ENCODE peak calls at places on chromosome 4, in seven cellular contexts. One of them, this sample, is unnamed. For H3K4me1, the result is how much of the 10 kb centered on the place peaks cover.

GRCh38 chr4:110196871-110197420 is 1.5 kb downstream of the ELOVL6 start:
- DNase-seq in foreskin keratinocyte: peak
- DNase-seq in cardiac muscle cell: peak
- DNase-seq in kidney: no peak
- DNase-seq in tibial artery: peak
- DNase-seq in Peyer's patch: peak
- DNase-seq in gastrocnemius medialis: peak
- DNase-seq in this sample: peak

GRCh38 chr4:168587326-168588125 is 90.7 kb downstream of the PALLD start:
- DNase-seq in foreskin keratinocyte: peak
- DNase-seq in cardiac muscle cell: no peak
- DNase-seq in kidney: no peak
- DNase-seq in tibial artery: peak
- DNase-seq in Peyer's patch: no peak
- DNase-seq in gastrocnemius medialis: peak
- DNase-seq in this sample: peak

GRCh38 chr4:151169223-151169622 is 69.8 kb downstream of the RPS3A start:
- DNase-seq in foreskin keratinocyte: peak
- DNase-seq in cardiac muscle cell: peak
- DNase-seq in kidney: peak
- DNase-seq in tibial artery: peak
- DNase-seq in Peyer's patch: peak
- DNase-seq in gastrocnemius medialis: peak
- DNase-seq in this sample: no peak

GRCh38 chr4:52199574-52200338 is 148.7 kb downstream of the SPATA18 start:
- DNase-seq in foreskin keratinocyte: peak
- DNase-seq in cardiac muscle cell: no peak
- DNase-seq in kidney: no peak
- DNase-seq in tibial artery: no peak
- DNase-seq in Peyer's patch: no peak
- DNase-seq in gastrocnemius medialis: no peak
- DNase-seq in this sample: no peak

GRCh38 chr4:110088670-110089069 is 109.7 kb downstream of the ELOVL6 start:
- DNase-seq in foreskin keratinocyte: peak
- DNase-seq in cardiac muscle cell: no peak
- DNase-seq in kidney: no peak
- DNase-seq in tibial artery: no peak
- DNase-seq in Peyer's patch: no peak
- DNase-seq in gastrocnemius medialis: no peak
- DNase-seq in this sample: no peak

GRCh38 chr4:101020956-101021355 is 326.4 kb downstream of the PPP3CA start:
- DNase-seq in foreskin keratinocyte: peak
- DNase-seq in cardiac muscle cell: no peak
- DNase-seq in kidney: no peak
- DNase-seq in tibial artery: no peak
- DNase-seq in Peyer's patch: no peak
- DNase-seq in gastrocnemius medialis: no peak
- DNase-seq in this sample: no peak

GRCh38 chr4:16827045-16827444 is 71.4 kb downstream of the LDB2 start:
- DNase-seq in foreskin keratinocyte: no peak
- DNase-seq in cardiac muscle cell: no peak
- DNase-seq in kidney: no peak
- DNase-seq in tibial artery: no peak
- DNase-seq in Peyer's patch: no peak
- DNase-seq in gastrocnemius medialis: no peak
- DNase-seq in this sample: no peak

GRCh38 chr4:185932491-185932890 is 120.5 kb upstream of the SORBS2 start:
- DNase-seq in foreskin keratinocyte: no peak
- DNase-seq in cardiac muscle cell: no peak
- DNase-seq in kidney: no peak
- DNase-seq in tibial artery: no peak
- DNase-seq in Peyer's patch: no peak
- DNase-seq in gastrocnemius medialis: no peak
- DNase-seq in this sample: no peak

GRCh38 chr4:95091272-95091671 is 333.5 kb downstream of the BMPR1B start:
- DNase-seq in foreskin keratinocyte: no peak
- DNase-seq in cardiac muscle cell: no peak
- DNase-seq in kidney: no peak
- DNase-seq in tibial artery: no peak
- DNase-seq in Peyer's patch: no peak
- DNase-seq in gastrocnemius medialis: peak
- DNase-seq in this sample: no peak

GRCh38 chr4:147515220-147515936 is 34.5 kb downstream of the EDNRA start:
- DNase-seq in foreskin keratinocyte: no peak
- DNase-seq in cardiac muscle cell: no peak
- DNase-seq in kidney: no peak
- DNase-seq in tibial artery: no peak
- DNase-seq in Peyer's patch: no peak
- DNase-seq in gastrocnemius medialis: no peak
- DNase-seq in this sample: no peak

GRCh38 chr4:24704152-24704551 is 91.2 kb upstream of the SOD3 start:
- DNase-seq in foreskin keratinocyte: no peak
- DNase-seq in cardiac muscle cell: no peak
- DNase-seq in kidney: no peak
- DNase-seq in tibial artery: no peak
- DNase-seq in Peyer's patch: no peak
- DNase-seq in gastrocnemius medialis: no peak
- DNase-seq in this sample: no peak

GRCh38 chr4:13701937-13702446 is 74.5 kb upstream of the BOD1L1 start:
- DNase-seq in foreskin keratinocyte: peak
- DNase-seq in cardiac muscle cell: no peak
- DNase-seq in kidney: no peak
- DNase-seq in tibial artery: no peak
- DNase-seq in Peyer's patch: no peak
- DNase-seq in gastrocnemius medialis: no peak
- DNase-seq in this sample: no peak

GRCh38 chr4:176540814-176541213 is 221.0 kb downstream of the SPCS3 start:
- DNase-seq in foreskin keratinocyte: peak
- DNase-seq in cardiac muscle cell: no peak
- DNase-seq in kidney: no peak
- DNase-seq in tibial artery: no peak
- DNase-seq in Peyer's patch: no peak
- DNase-seq in gastrocnemius medialis: no peak
- DNase-seq in this sample: no peak

GRCh38 chr4:10006604-10007435 is 14.5 kb downstream of the SLC2A9 start:
- DNase-seq in foreskin keratinocyte: peak
- DNase-seq in cardiac muscle cell: no peak
- DNase-seq in kidney: peak
- DNase-seq in tibial artery: no peak
- DNase-seq in Peyer's patch: no peak
- DNase-seq in gastrocnemius medialis: no peak
- DNase-seq in this sample: peak

GRCh38 chr4:170231377-170231776 is 141.6 kb upstream of the AADAT start:
- DNase-seq in foreskin keratinocyte: no peak
- DNase-seq in cardiac muscle cell: no peak
- DNase-seq in kidney: no peak
- DNase-seq in tibial artery: no peak
- DNase-seq in Peyer's patch: no peak
- DNase-seq in gastrocnemius medialis: no peak
- DNase-seq in this sample: no peak

GRCh38 chr4:36979494-36979893 is 265.0 kb upstream of the NWD2 start:
- DNase-seq in foreskin keratinocyte: no peak
- DNase-seq in cardiac muscle cell: no peak
- DNase-seq in kidney: no peak
- DNase-seq in tibial artery: no peak
- DNase-seq in Peyer's patch: no peak
- DNase-seq in gastrocnemius medialis: no peak
- DNase-seq in this sample: no peak

GRCh38 chr4:173398251-173398650 is 665 bp downstream of the SCRG1 start:
- DNase-seq in foreskin keratinocyte: no peak
- DNase-seq in cardiac muscle cell: no peak
- DNase-seq in kidney: no peak
- DNase-seq in tibial artery: no peak
- DNase-seq in Peyer's patch: no peak
- DNase-seq in gastrocnemius medialis: no peak
- DNase-seq in this sample: no peak

GRCh38 chr4:127261476-127261875 is 371.3 kb upstream of the INTU start:
- DNase-seq in foreskin keratinocyte: peak
- DNase-seq in cardiac muscle cell: no peak
- DNase-seq in kidney: no peak
- DNase-seq in tibial artery: no peak
- DNase-seq in Peyer's patch: no peak
- DNase-seq in gastrocnemius medialis: no peak
- DNase-seq in this sample: no peak

GRCh38 chr4:185742766-185743165 is 69.2 kb downstream of the SORBS2 start:
- DNase-seq in foreskin keratinocyte: peak
- DNase-seq in cardiac muscle cell: no peak
- DNase-seq in kidney: no peak
- DNase-seq in tibial artery: no peak
- DNase-seq in Peyer's patch: no peak
- DNase-seq in gastrocnemius medialis: no peak
- DNase-seq in this sample: no peak

GRCh38 chr4:3487861-3488260 is 24.8 kb downstream of the DOK7 start:
- DNase-seq in foreskin keratinocyte: no peak
- DNase-seq in cardiac muscle cell: no peak
- DNase-seq in kidney: no peak
- DNase-seq in tibial artery: no peak
- DNase-seq in Peyer's patch: no peak
- DNase-seq in gastrocnemius medialis: no peak
- DNase-seq in this sample: no peak
- H3K4me1 ChIP-seq in foreskin keratinocyte: under half
- H3K4me1 ChIP-seq in cardiac muscle cell: under half
- H3K4me1 ChIP-seq in kidney: under half
- H3K4me1 ChIP-seq in tibial artery: under half
- H3K4me1 ChIP-seq in Peyer's patch: under half
- H3K4me1 ChIP-seq in gastrocnemius medialis: under half
- H3K4me1 ChIP-seq in this sample: under half

DNA sequence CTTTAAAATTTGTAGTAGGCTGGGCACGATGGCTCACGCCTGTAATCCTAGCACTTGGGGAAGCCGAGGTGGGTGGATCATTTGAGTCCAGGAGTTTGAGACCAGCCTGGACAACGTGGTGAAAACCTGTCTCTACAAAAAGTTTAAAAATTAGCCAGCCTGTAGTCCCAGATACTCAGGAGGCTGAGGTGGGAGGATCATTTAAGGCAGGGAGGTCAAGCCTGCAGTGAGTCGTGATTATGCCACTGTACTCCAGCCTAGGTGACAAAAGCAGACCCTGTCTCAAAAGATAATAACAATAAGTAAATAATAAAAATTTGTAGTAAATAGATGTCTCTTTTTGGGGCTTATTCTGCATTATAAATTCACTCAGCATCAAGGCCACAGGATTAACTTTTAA is 118.5 kb downstream of the IRF2 start:
- DNase-seq in foreskin keratinocyte: no peak
- DNase-seq in cardiac muscle cell: no peak
- DNase-seq in kidney: no peak
- DNase-seq in tibial artery: no peak
- DNase-seq in Peyer's patch: no peak
- DNase-seq in gastrocnemius medialis: no peak
- DNase-seq in this sample: no peak
- H3K27ac ChIP-seq in foreskin keratinocyte: no peak
- H3K27ac ChIP-seq in cardiac muscle cell: no peak
- H3K27ac ChIP-seq in kidney: no peak
- H3K27ac ChIP-seq in tibial artery: peak
- H3K27ac ChIP-seq in Peyer's patch: no peak
- H3K27ac ChIP-seq in gastrocnemius medialis: peak
- H3K27ac ChIP-seq in this sample: peak

GRCh38 chr4:121199742-121200561 is 35.8 kb upstream of the TNIP3 start:
- DNase-seq in foreskin keratinocyte: no peak
- DNase-seq in cardiac muscle cell: no peak
- DNase-seq in kidney: no peak
- DNase-seq in tibial artery: no peak
- DNase-seq in Peyer's patch: no peak
- DNase-seq in gastrocnemius medialis: no peak
- DNase-seq in this sample: no peak
- TF ChIP-seq CTCF in foreskin keratinocyte: no peak
- TF ChIP-seq CTCF in cardiac muscle cell: no peak
- TF ChIP-seq CTCF in kidney: no peak
- TF ChIP-seq CTCF in tibial artery: no peak
- TF ChIP-seq CTCF in Peyer's patch: no peak
- TF ChIP-seq CTCF in gastrocnemius medialis: no peak
- TF ChIP-seq CTCF in this sample: no peak

DNA sequence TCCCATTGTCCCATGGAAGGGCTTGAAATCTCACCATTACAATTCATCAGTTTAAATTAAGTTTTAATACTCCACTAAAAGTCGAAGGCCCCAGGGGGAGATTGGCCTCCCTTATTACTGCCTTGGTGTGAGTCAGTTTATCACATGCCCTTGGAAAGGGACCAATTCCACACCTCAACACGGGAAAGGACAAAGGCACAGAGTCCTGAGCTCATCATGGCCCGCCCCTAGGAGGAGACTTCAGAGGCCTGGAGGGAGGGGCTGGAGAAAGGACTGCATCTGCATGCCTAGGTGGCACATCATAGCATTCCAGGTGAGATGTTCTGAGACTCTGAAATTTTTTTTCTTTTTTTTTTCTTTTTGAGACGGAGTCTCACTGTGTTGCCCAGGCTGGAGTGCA is 2.8 kb upstream of the SEL1L3 start:
- DNase-seq in foreskin keratinocyte: peak
- DNase-seq in cardiac muscle cell: no peak
- DNase-seq in kidney: peak
- DNase-seq in tibial artery: no peak
- DNase-seq in Peyer's patch: peak
- DNase-seq in gastrocnemius medialis: no peak
- DNase-seq in this sample: peak
- H3K4me1 ChIP-seq in foreskin keratinocyte: under half
- H3K4me1 ChIP-seq in cardiac muscle cell: under half
- H3K4me1 ChIP-seq in kidney: under half
- H3K4me1 ChIP-seq in tibial artery: under half
- H3K4me1 ChIP-seq in Peyer's patch: under half
- H3K4me1 ChIP-seq in gastrocnemius medialis: under half
- H3K4me1 ChIP-seq in this sample: under half

GRCh38 chr4:128353791-128354190 is 66.2 kb upstream of the PGRMC2 start:
- DNase-seq in foreskin keratinocyte: no peak
- DNase-seq in cardiac muscle cell: no peak
- DNase-seq in kidney: no peak
- DNase-seq in tibial artery: no peak
- DNase-seq in Peyer's patch: no peak
- DNase-seq in gastrocnemius medialis: no peak
- DNase-seq in this sample: no peak
- H3K27ac ChIP-seq in foreskin keratinocyte: no peak
- H3K27ac ChIP-seq in cardiac muscle cell: no peak
- H3K27ac ChIP-seq in kidney: peak
- H3K27ac ChIP-seq in tibial artery: no peak
- H3K27ac ChIP-seq in Peyer's patch: no peak
- H3K27ac ChIP-seq in gastrocnemius medialis: no peak
- H3K27ac ChIP-seq in this sample: peak

GRCh38 chr4:32340591-32340990 is 1620.4 kb downstream of the PCDH7 start:
- DNase-seq in foreskin keratinocyte: no peak
- DNase-seq in cardiac muscle cell: no peak
- DNase-seq in kidney: no peak
- DNase-seq in tibial artery: no peak
- DNase-seq in Peyer's patch: no peak
- DNase-seq in gastrocnemius medialis: no peak
- DNase-seq in this sample: no peak
- TF ChIP-seq CTCF in foreskin keratinocyte: peak
- TF ChIP-seq CTCF in cardiac muscle cell: no peak
- TF ChIP-seq CTCF in kidney: no peak
- TF ChIP-seq CTCF in tibial artery: no peak
- TF ChIP-seq CTCF in Peyer's patch: no peak
- TF ChIP-seq CTCF in gastrocnemius medialis: no peak
- TF ChIP-seq CTCF in this sample: peak

This sample was measured in RWPE2.